ENCODE peak calls at places on chromosome 12, in six cellular contexts. L is A549, B is GM12878, N is endothelial cell of umbilical vein, Y is K562, Q is HepG2. D is an unnamed sample.

GRCh38 chr12:76558684-76559276 is 791 bp downstream of the OSBPL8 start:
- DNase-seq in L (peak; percentile 30), N (peak; percentile 60), B (no peak), Y (peak; percentile 73), Q (peak; percentile 27), D (peak; percentile 95)

GRCh38 chr12:108638997-108639822 is 5.5 kb upstream of the SELPLG start:
- DNase-seq in B (no peak), L (no peak), Q (no peak), N (no peak), Y (no peak), D (no peak)

GRCh38 chr12:32369202-32369601 is 30.2 kb upstream of the FGD4 start:
- DNase-seq in Y (no peak), N (no peak), B (no peak), Q (no peak), L (no peak), D (no peak)

GRCh38 chr12:117742721-117743120 is 226.1 kb downstream of the KSR2 start:
- DNase-seq in Q (no peak), N (no peak), B (no peak), Y (no peak), L (no peak), D (no peak)

GRCh38 chr12:103495158-103495782 is 498 bp downstream of the C12orf42 start:
- DNase-seq in N (no peak), B (no peak), Y (no peak), Q (no peak), L (peak; percentile 14), D (no peak)

GRCh38 chr12:32032205-32032810 is 73.1 kb downstream of the RESF1 start:
- DNase-seq in L (no peak), Y (no peak), Q (no peak), N (peak; percentile 87), B (no peak), D (no peak)

GRCh38 chr12:68106160-68106559 is 53.4 kb downstream of the IFNG start:
- DNase-seq in Q (no peak), B (no peak), L (no peak), Y (no peak), N (no peak), D (no peak)

GRCh38 chr12:123905319-123905925 is 67.2 kb downstream of the CCDC92 start:
- DNase-seq in B (peak; percentile 9), Y (peak; percentile 75), Q (peak; percentile 59), L (peak; percentile 79), N (peak; percentile 73), D (peak; percentile 83)

GRCh38 chr12:83796527-83796926 is 1109.8 kb downstream of the TMTC2 start:
- DNase-seq in B (no peak), Q (no peak), N (no peak), L (no peak), Y (no peak), D (no peak)

GRCh38 chr12:78396538-78396937 is 468.0 kb upstream of the SYT1 start:
- DNase-seq in Q (no peak), N (no peak), Y (no peak), L (no peak), B (no peak), D (no peak)

GRCh38 chr12:57235012-57235727 is 5.7 kb downstream of the SHMT2 start:
- DNase-seq in B (no peak), N (peak; percentile 24), Q (peak; percentile 63), Y (peak; percentile 81), L (no peak), D (no peak)

GRCh38 chr12:57234571-57235011 is 5.1 kb downstream of the SHMT2 start:
- DNase-seq in L (no peak), B (no peak), N (no peak), Q (no peak), Y (no peak), D (no peak)

GRCh38 chr12:57234233-57234570 is 4.7 kb downstream of the SHMT2 start:
- DNase-seq in B (no peak), Q (no peak), L (no peak), Y (no peak), N (no peak), D (no peak)

GRCh38 chr12:57232156-57232756 is 2.7 kb downstream of the SHMT2 start:
- DNase-seq in L (no peak), Q (no peak), N (no peak), B (no peak), Y (no peak), D (no peak)

GRCh38 chr12:57233357-57234232 is 4.1 kb downstream of the SHMT2 start:
- DNase-seq in Q (no peak), N (no peak), L (no peak), B (no peak), Y (no peak), D (no peak)
- TF ChIP-seq CTCF in Q (no peak), N (no peak), L (no peak), B (no peak), Y (no peak), D (no peak)

GRCh38 chr12:12513416-12514006 is 49.2 kb downstream of the DUSP16 start:
- DNase-seq in N (no peak), B (no peak), Q (no peak), Y (no peak), L (no peak), D (no peak)

GRCh38 chr12:12510141-12510540 is 52.5 kb downstream of the DUSP16 start:
- DNase-seq in B (no peak), Y (no peak), N (no peak), Q (no peak), L (no peak), D (no peak)

GRCh38 chr12:12511895-12512674 is 50.6 kb downstream of the DUSP16 start:
- DNase-seq in B (no peak), L (no peak), N (no peak), Q (no peak), Y (no peak), D (no peak)

GRCh38 chr12:12508612-12509011 is 54.1 kb downstream of the DUSP16 start:
- DNase-seq in N (no peak), Q (no peak), B (no peak), Y (no peak), L (no peak), D (no peak)

GRCh38 chr12:12511021-12511783 is 51.5 kb downstream of the DUSP16 start:
- DNase-seq in L (no peak), Q (no peak), N (no peak), Y (no peak), B (no peak), D (no peak)
- TF ChIP-seq MAX in L (no peak), Q (no peak), N (no peak), Y (no peak), B (no peak), D (no peak)

GRCh38 chr12:107320031-107320928 is 226.9 kb upstream of the CRY1 start:
- DNase-seq in Y (no peak), N (peak; percentile 14), Q (peak; percentile 69), B (no peak), L (peak; percentile 81), D (peak; percentile 71)
- TF ChIP-seq MYC in Y (no peak), N (no peak), Q (no peak), B (no peak), L (no peak), D (no peak)

GRCh38 chr12:112256780-112257179 is 125.5 kb downstream of the HECTD4 start:
- DNase-seq in N (no peak), L (no peak), Y (no peak), Q (no peak), B (no peak), D (no peak)

GRCh38 chr12:112266473-112266872 is 115.8 kb downstream of the HECTD4 start:
- DNase-seq in L (no peak), N (no peak), Q (no peak), Y (no peak), B (no peak), D (no peak)

GRCh38 chr12:112258926-112259325 is 123.3 kb downstream of the HECTD4 start:
- DNase-seq in N (no peak), Q (no peak), L (no peak), Y (no peak), B (no peak), D (no peak)

DNA sequence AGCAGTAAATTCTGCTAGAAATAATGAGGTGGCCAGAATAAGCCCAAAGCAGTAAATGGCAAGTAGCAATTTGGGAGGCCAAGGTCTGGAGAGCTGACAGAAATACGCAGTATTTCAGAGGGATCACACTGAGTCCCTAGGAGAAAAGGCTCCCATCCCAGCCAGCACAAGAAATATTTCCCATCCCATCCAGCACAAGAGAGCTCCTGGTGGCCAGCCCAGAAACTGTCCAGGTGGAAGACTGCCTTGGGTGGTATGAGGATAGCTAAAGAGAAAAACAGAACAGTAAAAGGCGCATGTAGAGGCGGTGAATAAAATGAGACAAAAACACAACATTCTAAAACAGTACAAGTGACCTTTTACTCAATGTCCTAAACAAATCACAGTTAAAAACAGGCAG is 120.7 kb downstream of the HECTD4 start:
- DNase-seq in N (no peak), Y (peak; percentile 13), B (no peak), L (peak; percentile 35), Q (peak; percentile 13), D (no peak)
- TF ChIP-seq CTCF in N (peak; percentile 11), Y (peak; percentile 23), B (no peak), L (peak; percentile 15), Q (peak; percentile 29), D (peak; percentile 24)

DNA sequence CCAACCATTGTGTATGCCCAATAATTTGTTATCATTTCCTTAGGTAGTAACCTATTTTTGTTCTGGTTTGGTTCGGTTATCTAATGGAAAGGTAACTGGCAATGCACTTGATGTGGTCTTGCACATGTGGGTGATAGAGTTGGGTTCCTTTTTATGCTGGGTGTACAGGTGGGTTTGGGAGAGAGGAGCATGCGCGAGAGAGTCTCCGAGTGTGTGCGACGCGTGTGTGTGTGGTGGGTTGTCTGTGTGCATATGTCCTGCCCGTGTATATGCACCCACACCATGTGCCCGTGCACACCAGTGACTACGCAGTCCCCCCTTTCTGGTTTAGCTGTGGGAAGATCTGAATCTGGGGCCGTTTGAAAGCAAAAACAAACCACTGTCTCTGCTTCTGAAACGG is 102.6 kb upstream of the FKBP4 start:
- DNase-seq in B (no peak), N (no peak), Q (no peak), Y (no peak), L (no peak), D (no peak)
- TF ChIP-seq MAX in B (no peak), N (no peak), Q (no peak), Y (no peak), L (no peak), D (no peak)

D was measured in NB4.